ENCODE peak calls at places on chromosome 21, in nine cellular contexts. D is suprapubic skin, W is body of pancreas, R is upper lobe of left lung, L is sigmoid colon, Q is heart left ventricle, U is tibial nerve, T is NB4, V is Peyer's patch. S is an unnamed sample.

GRCh38 chr21:46079357-46080170 is 18.3 kb upstream of the COL6A2 start:
- DNase-seq in U (peak), V (no peak), L (peak), R (peak), W (peak), Q (peak), D (peak), T (peak), S (peak)

GRCh38 chr21:18893411-18893810 is 489.8 kb upstream of the TMPRSS15 start:
- DNase-seq in T (no peak), Q (no peak), W (no peak), U (no peak), L (no peak), D (no peak), V (no peak), R (no peak), S (no peak)

GRCh38 chr21:46322351-46323226 is 1.1 kb downstream of the C21orf58 start:
- DNase-seq in R (peak), Q (no peak), W (no peak), T (peak), D (no peak), U (no peak), L (no peak), V (no peak), S (no peak)

GRCh38 chr21:45330851-45331261 is 43.2 kb upstream of the POFUT2 start:
- DNase-seq in W (no peak), Q (no peak), R (peak), D (no peak), V (no peak), L (peak), U (no peak), T (no peak), S (no peak)

GRCh38 chr21:44765231-44766013 is 36.2 kb downstream of the UBE2G2 start:
- DNase-seq in W (no peak), L (no peak), V (no peak), U (no peak), T (peak), Q (no peak), R (peak), D (peak), S (no peak)

GRCh38 chr21:14319805-14320204 is 63.1 kb downstream of the HSPA13 start:
- DNase-seq in Q (no peak), R (no peak), T (no peak), V (no peak), W (no peak), U (no peak), D (no peak), L (no peak), S (no peak)

GRCh38 chr21:15138475-15138874 is 73.7 kb upstream of the NRIP1 start:
- DNase-seq in V (no peak), R (no peak), D (no peak), L (no peak), T (no peak), Q (no peak), W (peak), U (no peak), S (no peak)

GRCh38 chr21:39384674-39385298 is 35.9 kb upstream of the HMGN1 start:
- DNase-seq in T (peak), Q (no peak), L (no peak), U (no peak), R (no peak), V (no peak), D (no peak), W (no peak), S (no peak)

GRCh38 chr21:42375141-42375905 is 9.0 kb upstream of the TFF1 start:
- DNase-seq in Q (no peak), L (no peak), U (no peak), W (no peak), V (no peak), D (no peak), T (no peak), R (peak), S (no peak)

GRCh38 chr21:44443891-44444285 is 11.4 kb upstream of the LRRC3 start:
- DNase-seq in Q (no peak), T (peak), L (no peak), D (no peak), U (no peak), V (no peak), W (no peak), R (peak), S (no peak)

GRCh38 chr21:15164678-15165303 is 100.0 kb upstream of the NRIP1 start:
- DNase-seq in L (no peak), W (no peak), V (no peak), D (no peak), T (no peak), Q (no peak), U (no peak), R (no peak), S (no peak)

GRCh38 chr21:33157303-33157702 is 72.4 kb upstream of the IFNAR2 start:
- DNase-seq in D (no peak), Q (no peak), W (no peak), U (no peak), T (peak), V (no peak), R (no peak), L (no peak), S (no peak)

GRCh38 chr21:27047331-27048314 is 80.7 kb upstream of the ADAMTS5 start:
- DNase-seq in U (no peak), L (no peak), Q (no peak), W (no peak), V (no peak), R (no peak), T (no peak), D (no peak), S (no peak)

GRCh38 chr21:36156815-36157670 is at the start of gene DOP1B:
- DNase-seq in U (no peak), T (peak), D (peak), Q (peak), V (peak), R (no peak), W (no peak), L (no peak), S (peak)

GRCh38 chr21:45228656-45229240 is 58.9 kb downstream of the POFUT2 start:
- DNase-seq in D (no peak), L (no peak), Q (no peak), W (no peak), T (no peak), R (no peak), V (no peak), U (no peak), S (no peak)

GRCh38 chr21:34243562-34243961 is 120.2 kb upstream of the KCNE2 start:
- DNase-seq in R (no peak), V (no peak), D (no peak), T (peak), U (no peak), L (no peak), W (peak), Q (no peak), S (no peak)

GRCh38 chr21:45580576-45581321 is 38.5 kb upstream of the SLC19A1 start:
- DNase-seq in R (peak), D (peak), L (peak), V (no peak), U (no peak), W (no peak), T (no peak), Q (no peak), S (peak)

GRCh38 chr21:44500111-44500510 is 39.9 kb downstream of the KRTAP10-1 start:
- DNase-seq in W (no peak), L (no peak), R (peak), Q (no peak), V (no peak), D (no peak), T (no peak), U (no peak), S (no peak)

GRCh38 chr21:28294046-28294445 is 698.6 kb downstream of the LTN1 start:
- DNase-seq in U (no peak), W (no peak), D (no peak), V (no peak), T (no peak), Q (no peak), R (no peak), L (no peak), S (no peak)

GRCh38 chr21:45753445-45753844 is 109.9 kb downstream of the PCBP3 start:
- DNase-seq in Q (no peak), W (no peak), L (no peak), U (no peak), D (no peak), T (no peak), R (no peak), V (no peak), S (no peak)

GRCh38 chr21:46622226-46622625 is 13.2 kb upstream of the PRMT2 start:
- DNase-seq in T (peak), D (no peak), R (no peak), Q (peak), V (peak), L (peak), W (no peak), U (no peak), S (no peak)

GRCh38 chr21:46145840-46146691 is 9.3 kb downstream of the FTCD start:
- DNase-seq in W (no peak), D (no peak), V (no peak), R (peak), Q (no peak), U (no peak), L (peak), T (no peak), S (no peak)

GRCh38 chr21:33762798-33763572 is 120.7 kb downstream of the ITSN1 start:
- DNase-seq in U (no peak), Q (no peak), T (no peak), L (no peak), V (no peak), D (no peak), R (no peak), W (no peak), S (no peak)

GRCh38 chr21:43312751-43313169 is 114.2 kb downstream of the SIK1 start:
- DNase-seq in R (no peak), T (no peak), U (no peak), D (no peak), V (peak), L (no peak), Q (no peak), W (no peak), S (no peak)

GRCh38 chr21:42287193-42288083 is 27.8 kb downstream of the TFF3 start:
- DNase-seq in U (no peak), V (no peak), W (no peak), R (no peak), T (no peak), D (no peak), Q (no peak), L (no peak), S (no peak)

GRCh38 chr21:39051561-39051949 is 131.7 kb downstream of the PSMG1 start:
- DNase-seq in D (no peak), T (no peak), V (no peak), W (no peak), Q (no peak), U (no peak), R (no peak), L (no peak), S (no peak)

GRCh38 chr21:29064850-29065481 is 8.5 kb downstream of the CCT8 start:
- DNase-seq in W (no peak), V (no peak), Q (no peak), R (no peak), L (no peak), U (no peak), D (no peak), T (peak), S (no peak)

GRCh38 chr21:34582506-34583150 is 32.3 kb downstream of the RCAN1 start:
- DNase-seq in R (no peak), V (no peak), D (no peak), U (no peak), Q (no peak), T (peak), W (no peak), L (no peak), S (no peak)

GRCh38 chr21:41506526-41507520 is 1.1 kb downstream of the TMPRSS2 start:
- DNase-seq in D (no peak), W (peak), V (no peak), T (no peak), Q (no peak), U (no peak), R (peak), L (no peak), S (no peak)

GRCh38 chr21:44011123-44011773 is 861 bp upstream of the TRAPPC10 start:
- DNase-seq in L (no peak), T (no peak), U (no peak), R (no peak), Q (no peak), W (peak), V (no peak), D (no peak), S (no peak)

GRCh38 chr21:35476616-35477395 is 427.7 kb upstream of the RUNX1 start:
- DNase-seq in U (no peak), V (no peak), R (no peak), Q (no peak), T (no peak), D (no peak), L (no peak), W (no peak), S (no peak)

GRCh38 chr21:43717166-43717853 is 1.6 kb upstream of the PDXK start:
- DNase-seq in L (no peak), U (no peak), D (no peak), W (no peak), V (no peak), R (no peak), T (no peak), Q (no peak), S (no peak)

GRCh38 chr21:43696214-43696613 is 22.7 kb upstream of the PDXK start:
- DNase-seq in W (no peak), T (no peak), L (no peak), V (no peak), U (no peak), D (peak), Q (no peak), R (no peak), S (no peak)

GRCh38 chr21:29208666-29209059 is 78.2 kb downstream of the MAP3K7CL start:
- DNase-seq in L (no peak), T (no peak), D (no peak), V (no peak), U (no peak), W (no peak), R (no peak), Q (no peak), S (no peak)

GRCh38 chr21:33115586-33116541 is 45.9 kb downstream of the OLIG1 start:
- DNase-seq in U (no peak), R (no peak), W (peak), D (no peak), T (no peak), V (no peak), Q (no peak), L (peak), S (peak)

GRCh38 chr21:17818158-17819113 is 720 bp downstream of the C21orf91 start:
- DNase-seq in L (peak), V (peak), Q (peak), T (peak), W (peak), U (no peak), R (no peak), D (no peak), S (peak)

GRCh38 chr21:36203603-36203889 is 46.9 kb downstream of the DOP1B start:
- DNase-seq in W (peak), U (no peak), D (no peak), L (no peak), T (peak), R (no peak), V (no peak), Q (no peak), S (no peak)

GRCh38 chr21:37220433-37220980 is 46.6 kb downstream of the VPS26C start:
- DNase-seq in R (no peak), V (peak), D (no peak), L (peak), W (peak), U (peak), T (peak), Q (no peak), S (no peak)
- TF ChIP-seq POLR2A in R (no peak), V (no peak), D (no peak), L (no peak), W (no peak), U (no peak), T (no peak), Q (no peak), S (no peak)

DNA sequence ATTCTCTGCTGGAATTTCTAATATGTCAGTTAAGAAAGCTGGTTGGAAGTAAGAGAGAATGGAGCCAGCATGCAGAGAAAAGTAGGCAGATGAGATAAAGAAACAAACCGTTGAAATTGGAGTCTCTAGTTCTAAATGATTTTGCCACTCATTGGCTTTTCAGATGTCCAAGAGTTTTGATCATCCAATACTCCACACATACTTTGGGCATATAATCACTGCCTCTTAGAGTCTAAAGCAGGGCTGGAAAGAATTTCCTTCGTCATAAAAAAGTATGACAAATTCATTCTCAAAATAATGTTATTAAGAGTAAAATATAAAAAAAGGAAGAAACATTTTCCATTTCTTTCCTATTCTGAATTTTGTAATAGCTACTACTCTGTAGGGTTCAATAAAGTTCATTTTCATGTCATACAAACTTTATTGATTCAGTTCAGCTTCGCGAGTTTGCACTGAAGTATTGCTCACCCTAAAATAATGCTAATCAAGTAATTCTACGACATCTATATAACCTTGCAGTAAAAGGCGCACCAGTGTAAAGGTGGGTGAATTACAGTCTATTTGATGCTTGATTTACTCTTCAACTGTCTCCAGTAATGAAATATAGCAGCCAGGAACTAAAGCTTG is 1556.6 kb downstream of the NCAM2 start:
- DNase-seq in Q (no peak), D (no peak), R (no peak), W (no peak), U (no peak), V (no peak), L (no peak), T (no peak), S (no peak)
- TF ChIP-seq CTCF in Q (no peak), D (no peak), R (no peak), W (no peak), U (no peak), V (no peak), L (no peak), T (no peak), S (no peak)

DNA sequence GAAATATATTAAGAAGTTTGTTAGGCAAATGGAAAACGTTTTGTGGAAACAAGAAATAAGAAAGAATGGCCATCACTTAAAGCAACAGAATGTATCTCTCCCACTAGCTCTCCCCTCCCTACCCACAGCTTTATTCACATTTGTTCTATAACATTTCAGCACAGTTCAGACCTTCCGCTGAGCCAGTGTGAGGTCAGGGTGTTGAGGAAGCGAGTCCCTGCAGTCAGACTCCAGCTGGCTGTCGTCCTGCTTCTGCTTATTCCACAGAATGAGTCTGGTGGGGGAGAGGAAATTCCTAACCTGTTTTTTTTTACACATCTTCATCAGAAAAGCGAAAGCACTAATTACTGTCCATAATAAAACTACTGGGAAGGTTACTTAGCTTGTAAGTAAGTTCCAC is 39.1 kb downstream of the MRPL39 start:
- DNase-seq in Q (peak), R (no peak), T (peak), U (no peak), V (peak), W (no peak), L (peak), D (no peak), S (no peak)
- TF ChIP-seq POLR2A in Q (no peak), R (no peak), T (no peak), U (no peak), V (no peak), W (no peak), L (no peak), D (no peak), S (no peak)

DNA sequence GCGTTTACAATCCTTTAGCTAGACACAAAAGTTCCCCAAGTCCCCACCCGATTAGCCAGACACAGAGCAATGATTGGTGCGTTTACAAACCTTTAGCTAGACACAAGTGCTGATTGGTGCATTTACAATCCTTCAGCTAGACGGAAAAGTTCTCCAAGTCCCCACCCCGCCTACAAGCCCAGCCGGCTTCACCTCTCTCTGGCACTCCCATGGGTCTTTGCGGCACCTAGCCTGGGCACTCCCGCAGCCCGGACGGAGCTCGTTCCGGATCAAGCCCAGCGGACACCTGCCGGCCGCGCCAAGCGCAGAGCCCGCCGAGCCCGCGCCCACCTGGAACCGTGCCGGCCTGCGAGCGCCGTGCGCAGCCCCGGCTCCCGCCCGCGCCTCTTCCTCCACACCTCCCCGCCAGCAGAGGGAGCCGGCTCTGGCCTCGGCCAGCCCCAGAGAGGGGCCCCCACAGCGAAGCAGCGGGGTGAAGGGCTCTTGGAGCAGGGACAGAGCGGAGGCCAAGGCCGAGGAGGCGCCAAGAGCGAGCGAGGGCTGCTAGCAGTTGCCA is 50.0 kb upstream of the KRTAP19-8 start:
- DNase-seq in R (peak), L (no peak), W (no peak), T (no peak), Q (no peak), U (no peak), D (no peak), V (no peak), S (no peak)
- TF ChIP-seq CTCF in R (no peak), L (no peak), W (no peak), T (no peak), Q (no peak), U (no peak), D (no peak), V (no peak), S (no peak)

S was measured in lower leg skin.